ENCODE peak calls at places on chromosomes 3 and 15, in five cellular contexts. D is transverse colon, H is mucosa of descending colon, U is adrenal gland, I is upper lobe of right lung. G is an unnamed sample.

GRCh38 chr3:81929697-81930096 is 168.3 kb upstream of the GBE1 start:
- DNase-seq in D (no peak), H (peak), U (peak), I (no peak), G (no peak)

GRCh38 chr3:46901591-46902187 is 24.2 kb downstream of the PTH1R start:
- DNase-seq in D (no peak), H (no peak), U (peak), I (no peak), G (no peak)

GRCh38 chr15:29699791-29700190 is 122.5 kb downstream of the TJP1 start:
- DNase-seq in D (no peak), H (no peak), U (no peak), I (no peak), G (no peak)

GRCh38 chr3:188916934-188917391 is 254.8 kb upstream of the TPRG1 start:
- DNase-seq in D (no peak), H (no peak), U (no peak), I (no peak), G (no peak)

GRCh38 chr3:106510206-106510605 is 641.4 kb upstream of the CBLB start:
- DNase-seq in D (no peak), H (no peak), U (peak), I (no peak), G (no peak)

GRCh38 chr15:26890451-26890850 is 23.6 kb downstream of the GABRA5 start:
- DNase-seq in D (no peak), H (no peak), U (no peak), I (no peak), G (no peak)

GRCh38 chr3:117692416-117692995 is 982.9 kb downstream of the TUSC7 start:
- DNase-seq in D (no peak), H (no peak), U (no peak), I (no peak), G (no peak)

GRCh38 chr3:122957707-122958210 is 69.8 kb downstream of the SEMA5B start:
- DNase-seq in D (no peak), H (no peak), U (no peak), I (peak), G (no peak)

GRCh38 chr3:194076486-194076885 is 59.5 kb upstream of the HES1 start:
- DNase-seq in D (no peak), H (no peak), U (no peak), I (no peak), G (no peak)

GRCh38 chr3:11568503-11569155 is 75.1 kb downstream of the VGLL4 start:
- DNase-seq in D (peak), H (peak), U (peak), I (no peak), G (no peak)

GRCh38 chr3:42213417-42213816 is 52.6 kb downstream of the CCK start:
- DNase-seq in D (peak), H (peak), U (no peak), I (no peak), G (no peak)

DNA sequence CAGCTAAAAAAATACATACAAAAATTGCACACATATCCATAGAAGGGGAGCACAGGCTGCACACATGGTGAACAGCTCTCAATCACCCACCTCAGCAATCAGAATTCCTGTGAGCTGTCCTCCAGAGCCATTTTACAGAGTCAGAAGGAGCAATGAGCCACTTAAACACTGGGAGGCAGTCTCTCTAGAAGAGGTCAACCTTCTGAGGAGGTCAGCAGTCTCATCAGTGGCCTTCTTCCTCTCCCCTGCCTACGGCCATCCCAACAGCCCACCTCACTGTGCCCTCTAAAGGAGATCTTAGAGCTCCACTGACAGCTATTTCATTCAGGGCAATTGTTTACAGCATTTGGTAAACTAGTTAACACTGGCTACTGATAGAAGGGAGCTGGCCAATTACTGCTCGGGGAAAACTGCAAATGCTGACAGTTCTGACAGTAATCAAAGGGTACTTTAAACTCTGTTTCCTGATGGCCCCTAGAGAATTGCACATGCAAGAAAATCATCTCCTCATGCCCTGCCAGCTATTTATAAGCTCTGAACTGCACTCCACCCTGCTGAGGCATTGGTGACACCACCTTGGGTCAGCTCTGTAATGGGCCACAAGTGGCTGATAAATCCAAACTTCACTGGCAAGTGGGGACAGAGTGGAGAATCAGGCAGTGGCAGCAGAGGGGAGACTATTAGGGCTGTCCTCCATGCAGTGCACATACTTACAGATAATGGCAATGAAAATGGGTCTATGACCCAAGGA is 42.1 kb upstream of the TSPAN3 start:
- DNase-seq in D (peak), H (no peak), U (no peak), I (no peak), G (no peak)
- TF ChIP-seq CTCF in D (peak), H (no peak), U (no peak), I (no peak), G (no peak)

GRCh38 chr15:25134546-25134945 is 179.8 kb downstream of the SNRPN start:
- DNase-seq in D (no peak), H (no peak), U (no peak), I (no peak), G (no peak)

GRCh38 chr15:25137013-25137412 is 182.2 kb downstream of the SNRPN start:
- DNase-seq in D (no peak), H (no peak), U (no peak), I (no peak), G (no peak)

GRCh38 chr15:25133804-25134203 is 179.0 kb downstream of the SNRPN start:
- DNase-seq in D (no peak), H (no peak), U (no peak), I (no peak), G (no peak)

GRCh38 chr15:25136119-25136518 is 181.3 kb downstream of the SNRPN start:
- DNase-seq in D (no peak), H (no peak), U (peak), I (no peak), G (no peak)
- TF ChIP-seq CTCF in D (no peak), H (no peak), U (peak), I (peak), G (no peak)

DNA sequence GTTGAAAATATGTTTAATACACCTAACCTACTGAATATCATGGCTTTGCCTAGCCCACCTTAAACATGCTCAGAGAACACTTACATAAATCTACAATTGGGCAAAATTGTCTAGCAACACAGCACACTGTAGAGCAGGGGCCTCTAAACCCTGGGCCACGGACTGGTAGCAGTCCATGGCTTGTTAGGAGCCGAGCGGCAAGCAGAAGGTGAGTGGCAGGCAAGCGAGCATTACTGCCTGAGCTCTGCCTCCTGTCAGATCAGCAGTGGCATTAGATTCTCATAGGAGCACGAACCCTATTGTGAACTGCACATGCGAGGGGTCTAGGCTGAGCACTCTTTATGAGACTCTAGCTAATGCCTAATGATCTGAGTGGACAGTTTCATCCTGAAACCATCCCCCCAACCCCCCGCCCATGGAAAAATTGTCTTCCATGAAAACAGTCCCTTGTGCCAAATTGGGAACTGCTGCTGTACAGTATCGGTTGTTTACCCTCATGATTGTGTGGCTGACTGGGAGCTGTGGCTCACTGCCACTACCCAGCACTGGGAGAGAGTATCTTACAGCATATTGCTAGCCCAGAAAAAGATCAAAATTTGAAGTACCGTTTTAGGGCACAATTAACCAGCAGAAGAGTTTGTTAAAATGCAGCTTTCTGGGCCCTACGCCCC is 26.1 kb downstream of the CMSS1 start:
- DNase-seq in D (no peak), H (no peak), U (no peak), I (no peak), G (no peak)
- TF ChIP-seq CTCF in D (no peak), H (no peak), U (no peak), I (no peak), G (peak)

DNA sequence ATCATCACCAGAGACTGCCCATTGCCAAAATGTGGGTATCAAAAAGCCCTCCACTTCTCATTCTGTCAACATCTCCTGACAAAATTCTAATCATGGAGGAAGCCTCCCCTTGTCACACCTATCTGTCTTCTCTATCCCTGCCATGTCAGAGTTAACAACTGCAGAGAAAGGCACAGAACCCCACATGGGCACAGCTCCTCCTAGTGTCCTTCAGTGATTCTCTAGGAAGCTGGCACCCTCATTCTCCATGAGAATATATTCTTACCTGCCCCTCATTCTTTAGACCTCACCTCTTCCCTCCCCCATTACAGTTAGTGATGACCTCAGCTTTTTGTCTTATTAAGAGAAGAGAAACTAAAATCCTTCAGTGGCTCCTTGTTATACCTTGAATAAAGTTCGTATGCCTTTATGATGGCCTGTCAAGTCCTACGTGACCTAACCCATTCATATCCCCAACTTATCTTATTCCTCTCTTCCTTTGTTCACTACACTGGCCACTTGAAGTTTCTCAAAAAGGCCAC is 44.6 kb downstream of the NME9 start:
- DNase-seq in D (no peak), H (no peak), U (no peak), I (no peak), G (no peak)
- TF ChIP-seq CTCF in D (no peak), H (no peak), U (no peak), I (no peak), G (no peak)

DNA sequence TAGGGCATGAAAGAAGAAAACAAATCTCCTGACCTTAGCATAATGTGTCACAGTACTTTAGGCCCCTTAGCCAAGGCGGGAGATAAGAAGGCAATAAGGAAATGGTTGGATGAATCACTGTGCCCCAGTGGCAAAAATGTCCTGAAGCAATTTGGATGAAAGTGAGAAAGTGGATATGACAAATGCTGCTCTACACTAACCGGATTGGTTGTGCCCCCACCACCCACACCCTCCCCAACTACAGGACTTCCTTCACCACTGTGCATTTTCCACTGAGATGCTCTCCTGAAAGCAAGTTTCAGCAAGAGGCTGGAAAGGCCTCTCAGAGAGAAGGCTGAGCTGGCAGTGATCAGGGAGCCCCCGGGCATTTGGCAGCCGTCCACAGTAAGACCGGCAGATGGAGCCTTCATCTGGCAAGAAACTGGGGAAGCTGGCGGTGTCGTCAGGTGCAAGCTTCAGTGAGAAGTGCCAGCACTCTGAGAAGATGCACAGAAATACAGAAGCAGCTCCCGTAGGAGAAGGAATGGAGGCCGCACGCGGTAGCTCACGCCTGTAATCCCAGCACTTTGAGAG is 63.8 kb downstream of the ATP1B3 start:
- DNase-seq in D (peak), H (peak), U (peak), I (no peak), G (no peak)
- TF ChIP-seq CTCF in D (peak), H (no peak), U (no peak), I (no peak), G (no peak)

G was measured in CD14-positive monocyte.